ENCODE peak calls at places on chromosomes 4 and X, in five cellular contexts. S, V, W, P and U are unnamed samples. For H3K4me1, the result is how much of the 10 kb centered on the place peaks cover.

GRCh38 chr4:5137927-5138326 is 86.6 kb downstream of the STK32B start:
- DNase-seq in S (no peak), V (no peak), P (no peak), W (no peak), U (no peak)

GRCh38 chr4:122700178-122700725 is 32.3 kb upstream of the BBS12 start:
- DNase-seq in W (peak), P (peak), V (peak), S (no peak), U (peak)

GRCh38 chr4:20490734-20491133 is 209.5 kb upstream of the PACRGL start:
- DNase-seq in S (no peak), P (no peak), W (no peak), V (no peak), U (no peak)

GRCh38 chr4:71231073-71231752 is 107.6 kb upstream of the SLC4A4 start:
- DNase-seq in P (peak), S (no peak), V (no peak), W (peak), U (peak)

GRCh38 chr4:173194175-173194574 is 25.6 kb downstream of the GALNT7 start:
- DNase-seq in S (no peak), V (no peak), W (no peak), P (no peak), U (no peak)

GRCh38 chr4:17613761-17614415 is 553 bp upstream of the MED28 start:
- DNase-seq in W (peak), S (no peak), P (no peak), V (no peak), U (no peak)

GRCh38 chrX:107658660-107659059 is 30.4 kb downstream of the PRPS1 start:
- DNase-seq in S (no peak), W (no peak), P (no peak), V (no peak), U (no peak)

GRCh38 chr4:110396963-110397362 is 79.0 kb upstream of the ENPEP start:
- DNase-seq in S (no peak), V (no peak), P (no peak), W (no peak), U (no peak)

GRCh38 chrX:40061871-40062524 is 35.8 kb downstream of the BCOR start:
- DNase-seq in P (no peak), V (no peak), W (no peak), S (no peak), U (no peak)

GRCh38 chrX:150100261-150100660 is 162.0 kb upstream of the EOLA2 start:
- DNase-seq in V (no peak), P (no peak), W (no peak), S (no peak), U (no peak)

GRCh38 chrX:140439455-140439854 is 65.4 kb downstream of the SOX3 start:
- DNase-seq in V (peak), W (peak), S (no peak), P (no peak), U (peak)

GRCh38 chr4:154519214-154519613 is 27.6 kb upstream of the DCHS2 start:
- DNase-seq in W (no peak), P (no peak), V (no peak), S (no peak), U (no peak)

GRCh38 chr4:113444386-113444785 is 317.2 kb downstream of the CAMK2D start:
- DNase-seq in S (peak), W (no peak), V (no peak), P (no peak), U (peak)

GRCh38 chr4:932713-933070 is 432 bp downstream of the TMEM175 start:
- DNase-seq in V (peak), S (no peak), P (no peak), W (no peak), U (no peak)

GRCh38 chrX:38859602-38860001 is 58.3 kb downstream of the MID1IP1 start:
- DNase-seq in S (no peak), W (no peak), P (no peak), V (no peak), U (no peak)

GRCh38 chrX:23993012-23993633 is 33.9 kb downstream of the KLHL15 start:
- DNase-seq in P (no peak), S (peak), V (no peak), W (no peak), U (no peak)

GRCh38 chr4:6873792-6874461 is 35.7 kb upstream of the TBC1D14 start:
- DNase-seq in S (peak), V (peak), P (peak), W (peak), U (peak)

GRCh38 chr4:47032405-47033106 is 1.2 kb downstream of the GABRB1 start:
- DNase-seq in S (peak), V (peak), P (peak), W (peak), U (peak)

GRCh38 chrX:119734897-119735339 is 23.5 kb upstream of the SOWAHD start:
- DNase-seq in W (peak), P (peak), V (peak), S (peak), U (peak)

GRCh38 chr4:12137556-12137955 is 708.9 kb upstream of the HS3ST1 start:
- DNase-seq in V (no peak), P (no peak), W (no peak), S (peak), U (no peak)

GRCh38 chr4:88854481-88854880 is 156.9 kb upstream of the NAP1L5 start:
- DNase-seq in P (no peak), V (no peak), S (no peak), W (no peak), U (no peak)

GRCh38 chr4:32334759-32335158 is 1614.6 kb downstream of the PCDH7 start:
- DNase-seq in P (no peak), W (no peak), S (no peak), V (no peak), U (no peak)

DNA sequence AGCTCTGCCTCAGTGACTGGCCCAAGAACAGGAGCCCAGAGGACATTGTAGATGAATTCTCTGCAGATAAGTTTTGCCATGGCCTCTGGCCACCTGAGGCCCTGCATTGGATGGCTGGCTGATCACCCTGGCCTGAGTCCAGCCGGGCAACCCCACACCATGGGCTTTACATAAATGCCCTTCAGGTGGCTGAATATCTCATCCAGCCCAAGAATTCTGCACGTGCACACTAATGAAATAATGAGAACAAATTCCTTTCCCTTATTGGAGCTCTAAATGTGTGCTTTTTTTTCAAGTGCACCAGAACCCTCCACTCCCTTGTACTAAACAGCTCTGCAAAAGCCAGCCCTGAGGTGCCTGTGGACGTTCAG is 65.7 kb downstream of the IRF2 start:
- DNase-seq in W (peak), P (no peak), S (no peak), V (no peak), U (no peak)
- H3K4me1 ChIP-seq in W (under half), P (under half), S (under half), V (under half), U (under half)

DNA sequence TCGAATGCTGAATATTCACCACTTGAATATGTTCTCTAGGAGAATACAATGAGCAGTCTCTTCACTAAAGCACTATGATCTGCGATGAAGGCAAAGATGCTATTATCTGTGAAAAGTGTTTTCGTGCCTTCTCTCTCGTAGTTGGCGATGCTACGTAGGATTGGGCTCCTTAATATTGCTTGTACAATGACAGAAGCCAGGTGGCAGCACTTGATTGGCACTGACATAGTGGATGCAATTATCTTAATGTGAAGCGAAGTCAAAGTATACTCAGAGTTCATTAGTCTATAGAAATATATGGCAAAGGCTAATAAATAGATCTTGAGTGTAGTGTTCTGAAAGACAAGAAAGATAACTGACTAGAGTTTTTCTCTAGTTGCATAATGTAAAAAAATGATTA is 1135.7 kb upstream of the AGA start:
- DNase-seq in P (no peak), V (peak), W (no peak), S (no peak), U (peak)
- TF ChIP-seq CTCF in P (no peak), V (peak), W (no peak), S (no peak), U (no peak)

GRCh38 chrX:11437642-11438379 is 144.6 kb downstream of the AMELX start:
- DNase-seq in P (peak), W (peak), V (no peak), S (peak), U (no peak)
- H3K4me3 ChIP-seq in P (no peak), W (no peak), V (no peak), S (no peak), U (no peak)

DNA sequence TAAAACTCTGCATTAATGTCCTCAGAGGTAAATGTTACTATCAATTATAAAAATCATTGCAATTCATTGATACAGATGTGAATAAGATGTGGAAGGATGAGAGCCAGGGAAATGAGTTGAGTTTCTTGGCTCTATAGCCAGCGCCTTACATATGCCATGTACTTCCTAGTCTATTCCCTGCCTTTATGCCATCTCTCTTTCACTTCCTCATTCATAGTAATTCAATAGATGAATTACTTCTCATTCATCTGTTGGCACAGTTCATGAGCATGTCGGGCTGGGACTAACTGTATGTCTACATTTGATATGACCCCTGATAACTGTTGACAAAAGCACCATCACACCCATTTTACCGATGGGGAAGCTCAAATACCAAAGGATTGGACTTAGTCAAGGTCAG is 55.7 kb downstream of the LNX1 start:
- DNase-seq in V (no peak), P (no peak), W (no peak), S (no peak), U (no peak)
- H3K4me1 ChIP-seq in V (under half), P (under half), W (under half), S (under half), U (under half)

GRCh38 chrX:110466790-110467189 is 108.1 kb downstream of the RTL9 start:
- DNase-seq in S (no peak), P (no peak), V (no peak), W (no peak), U (no peak)

GRCh38 chrX:110462957-110463356 is 104.3 kb downstream of the RTL9 start:
- DNase-seq in W (no peak), V (no peak), P (no peak), S (no peak), U (no peak)
- TF ChIP-seq CTCF in W (no peak), V (peak), P (no peak), S (no peak), U (no peak)

GRCh38 chr4:101287332-101287731 is 60.0 kb downstream of the PPP3CA start:
- DNase-seq in P (no peak), S (peak), V (no peak), W (no peak), U (no peak)

GRCh38 chr4:101288365-101289145 is 58.8 kb downstream of the PPP3CA start:
- DNase-seq in P (no peak), W (no peak), S (peak), V (no peak), U (no peak)

GRCh38 chr4:101284546-101284945 is 62.8 kb downstream of the PPP3CA start:
- DNase-seq in V (no peak), S (peak), P (no peak), W (no peak), U (no peak)

GRCh38 chr4:101285985-101286384 is 61.3 kb downstream of the PPP3CA start:
- DNase-seq in S (no peak), W (no peak), V (no peak), P (no peak), U (no peak)

GRCh38 chr4:101286663-101287062 is 60.7 kb downstream of the PPP3CA start:
- DNase-seq in V (no peak), P (no peak), W (no peak), S (no peak), U (no peak)
- H3K4me3 ChIP-seq in V (no peak), P (no peak), W (no peak), S (no peak), U (no peak)

GRCh38 chr4:10104991-10105276 is 11.7 kb downstream of the WDR1 start:
- DNase-seq in S (no peak), P (no peak), W (no peak), V (no peak), U (no peak)

GRCh38 chr4:10105920-10106319 is 10.7 kb downstream of the WDR1 start:
- DNase-seq in V (no peak), W (no peak), S (no peak), P (no peak), U (no peak)

GRCh38 chr4:10106421-10107039 is 10.1 kb downstream of the WDR1 start:
- DNase-seq in S (peak), P (peak), V (peak), W (peak), U (peak)

GRCh38 chr4:10104211-10104990 is 12.2 kb downstream of the WDR1 start:
- DNase-seq in V (no peak), W (no peak), S (no peak), P (no peak), U (no peak)

DNA sequence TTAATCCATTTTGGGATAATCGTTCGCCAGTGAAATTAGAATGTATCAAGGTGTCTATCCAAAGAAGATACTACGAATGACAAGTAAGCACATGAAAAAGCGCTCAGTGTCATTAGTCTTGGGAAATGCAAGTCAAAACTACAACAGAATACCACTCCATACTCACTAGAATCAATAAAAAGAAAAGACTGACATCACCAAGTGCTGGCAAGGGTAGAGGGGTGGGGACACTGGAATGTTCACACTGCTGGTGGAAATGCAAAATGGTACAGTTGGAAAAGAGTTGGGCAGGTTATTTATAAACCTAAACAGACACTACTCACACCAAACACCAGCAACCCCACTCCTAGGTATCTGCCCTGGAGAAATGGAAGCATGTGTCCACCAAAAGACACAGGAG is 11.2 kb downstream of the WDR1 start:
- DNase-seq in P (no peak), V (no peak), W (no peak), S (no peak), U (no peak)
- H3K4me1 ChIP-seq in P (under half), V (under half), W (half or more), S (under half), U (under half)

GRCh38 chr4:131093303-131093702 is 1997.4 kb downstream of the C4orf33 start:
- DNase-seq in S (no peak), W (no peak), P (no peak), V (no peak), U (no peak)

DNA sequence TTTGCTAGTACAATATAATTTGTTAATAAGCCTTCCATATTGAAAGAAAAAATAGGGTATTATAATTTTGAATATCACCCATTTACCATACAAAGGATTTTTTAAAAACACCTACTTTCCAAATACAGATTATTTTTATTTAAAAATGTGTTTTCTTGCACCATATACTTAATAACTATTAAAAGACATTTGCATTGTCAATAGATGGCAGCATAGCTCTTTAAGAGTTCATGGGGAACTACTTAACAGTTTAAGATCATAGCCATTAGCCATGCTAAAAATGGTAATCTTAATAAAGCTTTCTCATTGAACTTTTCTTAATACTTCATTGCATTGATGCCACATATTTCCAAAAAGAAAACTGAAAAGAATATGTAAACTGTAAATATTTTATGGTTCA is 1995.9 kb downstream of the C4orf33 start:
- DNase-seq in S (peak), W (no peak), V (peak), P (no peak), U (no peak)
- TF ChIP-seq CTCF in S (no peak), W (peak), V (peak), P (no peak), U (no peak)

DNA sequence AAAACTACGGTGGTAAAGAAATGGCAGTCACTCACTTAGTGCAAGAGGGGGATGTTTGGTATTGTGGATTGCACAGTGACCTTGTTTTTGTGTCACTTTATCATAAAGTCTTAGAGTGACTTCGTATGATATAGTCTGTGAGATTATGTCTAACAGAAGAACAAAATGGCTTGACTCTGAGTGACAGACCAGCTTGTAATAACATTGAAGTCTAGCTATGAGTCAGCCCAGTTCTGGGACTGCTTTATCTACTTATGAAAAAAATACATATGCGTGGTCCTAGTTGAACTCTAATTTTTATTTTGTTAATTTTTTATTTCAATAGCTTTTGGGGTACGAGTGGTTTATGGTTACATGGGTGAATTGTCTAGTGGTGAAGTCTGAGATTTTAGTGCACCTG is 20.0 kb downstream of the DCLK2 start:
- DNase-seq in V (no peak), P (no peak), W (no peak), S (peak), U (no peak)
- H3K4me3 ChIP-seq in V (no peak), P (no peak), W (no peak), S (no peak), U (no peak)